ENCODE peak calls at places on chromosomes 13 and 19, in nine cellular contexts. One of them, this sample, is unnamed.

GRCh38 chr13:112770504-112770903 is 80.7 kb downstream of the ATP11A start:
- DNase-seq in transverse colon: no peak
- DNase-seq in body of pancreas: no peak
- DNase-seq in HepG2: no peak
- DNase-seq in ovary: no peak
- DNase-seq in H1: no peak
- DNase-seq in stomach: no peak
- DNase-seq in adrenal gland: no peak
- DNase-seq in heart left ventricle: no peak
- DNase-seq in this sample: no peak

GRCh38 chr19:1336079-1336684 is 47.5 kb upstream of the NDUFS7 start:
- DNase-seq in body of pancreas: no peak
- DNase-seq in H1: no peak
- DNase-seq in ovary: no peak
- DNase-seq in stomach: no peak
- DNase-seq in transverse colon: no peak
- DNase-seq in HepG2: no peak
- DNase-seq in adrenal gland: no peak
- DNase-seq in heart left ventricle: no peak
- DNase-seq in this sample: no peak

GRCh38 chr19:46859637-46860124 is 1.1 kb upstream of the ARHGAP35 start:
- DNase-seq in H1: no peak
- DNase-seq in HepG2: peak
- DNase-seq in stomach: peak
- DNase-seq in ovary: peak
- DNase-seq in heart left ventricle: peak
- DNase-seq in adrenal gland: peak
- DNase-seq in transverse colon: peak
- DNase-seq in body of pancreas: peak
- DNase-seq in this sample: no peak

GRCh38 chr13:66138172-66138811 is 1091.8 kb downstream of the PCDH9 start:
- DNase-seq in adrenal gland: no peak
- DNase-seq in heart left ventricle: no peak
- DNase-seq in H1: no peak
- DNase-seq in HepG2: no peak
- DNase-seq in body of pancreas: no peak
- DNase-seq in ovary: no peak
- DNase-seq in transverse colon: no peak
- DNase-seq in stomach: no peak
- DNase-seq in this sample: no peak

GRCh38 chr13:73945371-73945770 is 188.8 kb downstream of the KLF12 start:
- DNase-seq in ovary: no peak
- DNase-seq in HepG2: no peak
- DNase-seq in H1: no peak
- DNase-seq in heart left ventricle: no peak
- DNase-seq in stomach: no peak
- DNase-seq in transverse colon: no peak
- DNase-seq in body of pancreas: no peak
- DNase-seq in adrenal gland: no peak
- DNase-seq in this sample: no peak

GRCh38 chr13:67228909-67229308 is 1.2 kb downstream of the PCDH9 start:
- DNase-seq in HepG2: no peak
- DNase-seq in ovary: no peak
- DNase-seq in stomach: no peak
- DNase-seq in body of pancreas: no peak
- DNase-seq in adrenal gland: no peak
- DNase-seq in heart left ventricle: no peak
- DNase-seq in H1: no peak
- DNase-seq in transverse colon: no peak
- DNase-seq in this sample: no peak

GRCh38 chr13:100573121-100573520 is 15.5 kb downstream of the GGACT start:
- DNase-seq in H1: peak
- DNase-seq in ovary: peak
- DNase-seq in body of pancreas: peak
- DNase-seq in transverse colon: peak
- DNase-seq in HepG2: peak
- DNase-seq in stomach: peak
- DNase-seq in heart left ventricle: peak
- DNase-seq in adrenal gland: peak
- DNase-seq in this sample: peak

GRCh38 chr19:4831351-4832340 is at the start of gene TICAM1:
- DNase-seq in transverse colon: peak
- DNase-seq in ovary: peak
- DNase-seq in body of pancreas: peak
- DNase-seq in HepG2: no peak
- DNase-seq in stomach: peak
- DNase-seq in heart left ventricle: peak
- DNase-seq in H1: no peak
- DNase-seq in adrenal gland: peak
- DNase-seq in this sample: no peak

GRCh38 chr13:82713681-82714405 is 1168.4 kb downstream of the SLITRK1 start:
- DNase-seq in heart left ventricle: no peak
- DNase-seq in adrenal gland: no peak
- DNase-seq in transverse colon: no peak
- DNase-seq in ovary: no peak
- DNase-seq in H1: no peak
- DNase-seq in stomach: no peak
- DNase-seq in body of pancreas: no peak
- DNase-seq in HepG2: no peak
- DNase-seq in this sample: no peak

GRCh38 chr13:98927954-98928927 is 49.6 kb downstream of the DOCK9 start:
- DNase-seq in ovary: no peak
- DNase-seq in transverse colon: no peak
- DNase-seq in adrenal gland: no peak
- DNase-seq in heart left ventricle: no peak
- DNase-seq in HepG2: peak
- DNase-seq in H1: no peak
- DNase-seq in stomach: no peak
- DNase-seq in body of pancreas: peak
- DNase-seq in this sample: no peak

GRCh38 chr19:35362261-35363000 is 4.2 kb downstream of the FFAR3 start:
- DNase-seq in ovary: no peak
- DNase-seq in heart left ventricle: no peak
- DNase-seq in transverse colon: no peak
- DNase-seq in stomach: peak
- DNase-seq in adrenal gland: no peak
- DNase-seq in HepG2: no peak
- DNase-seq in body of pancreas: no peak
- DNase-seq in H1: no peak
- DNase-seq in this sample: no peak

GRCh38 chr19:12647490-12648071 is 19.0 kb downstream of the MAN2B1 start:
- DNase-seq in transverse colon: peak
- DNase-seq in heart left ventricle: peak
- DNase-seq in ovary: peak
- DNase-seq in H1: peak
- DNase-seq in HepG2: no peak
- DNase-seq in stomach: peak
- DNase-seq in adrenal gland: peak
- DNase-seq in body of pancreas: peak
- DNase-seq in this sample: no peak

GRCh38 chr19:52200044-52200443 is 10.2 kb downstream of the PPP2R1A start:
- DNase-seq in HepG2: no peak
- DNase-seq in H1: no peak
- DNase-seq in body of pancreas: peak
- DNase-seq in adrenal gland: peak
- DNase-seq in stomach: no peak
- DNase-seq in heart left ventricle: peak
- DNase-seq in transverse colon: no peak
- DNase-seq in ovary: no peak
- DNase-seq in this sample: no peak

GRCh38 chr13:49579501-49579900 is 5.9 kb downstream of the RCBTB1 start:
- DNase-seq in body of pancreas: no peak
- DNase-seq in heart left ventricle: no peak
- DNase-seq in ovary: no peak
- DNase-seq in H1: no peak
- DNase-seq in stomach: no peak
- DNase-seq in transverse colon: no peak
- DNase-seq in HepG2: no peak
- DNase-seq in adrenal gland: no peak
- DNase-seq in this sample: no peak

GRCh38 chr13:42272115-42272756 is at the start of gene AKAP11:
- DNase-seq in ovary: no peak
- DNase-seq in heart left ventricle: peak
- DNase-seq in transverse colon: peak
- DNase-seq in HepG2: peak
- DNase-seq in adrenal gland: peak
- DNase-seq in H1: no peak
- DNase-seq in stomach: peak
- DNase-seq in body of pancreas: peak
- DNase-seq in this sample: no peak

GRCh38 chr13:42272776-42273175 is 824 bp downstream of the AKAP11 start:
- DNase-seq in stomach: no peak
- DNase-seq in HepG2: no peak
- DNase-seq in body of pancreas: no peak
- DNase-seq in transverse colon: no peak
- DNase-seq in H1: no peak
- DNase-seq in ovary: no peak
- DNase-seq in heart left ventricle: no peak
- DNase-seq in adrenal gland: no peak
- DNase-seq in this sample: no peak

GRCh38 chr13:42270857-42271215 is 1.1 kb upstream of the AKAP11 start:
- DNase-seq in H1: no peak
- DNase-seq in body of pancreas: no peak
- DNase-seq in adrenal gland: no peak
- DNase-seq in transverse colon: no peak
- DNase-seq in stomach: no peak
- DNase-seq in HepG2: no peak
- DNase-seq in ovary: no peak
- DNase-seq in heart left ventricle: no peak
- DNase-seq in this sample: no peak

GRCh38 chr13:42270160-42270856 is 1.6 kb upstream of the AKAP11 start:
- DNase-seq in H1: no peak
- DNase-seq in body of pancreas: no peak
- DNase-seq in transverse colon: no peak
- DNase-seq in adrenal gland: no peak
- DNase-seq in stomach: no peak
- DNase-seq in heart left ventricle: no peak
- DNase-seq in ovary: no peak
- DNase-seq in HepG2: no peak
- DNase-seq in this sample: no peak

GRCh38 chr13:42271337-42272114 is 426 bp upstream of the AKAP11 start:
- DNase-seq in transverse colon: peak
- DNase-seq in stomach: peak
- DNase-seq in heart left ventricle: peak
- DNase-seq in H1: peak
- DNase-seq in HepG2: peak
- DNase-seq in adrenal gland: peak
- DNase-seq in ovary: peak
- DNase-seq in body of pancreas: peak
- DNase-seq in this sample: peak
- TF ChIP-seq POLR2A in transverse colon: no peak
- TF ChIP-seq POLR2A in stomach: no peak
- TF ChIP-seq POLR2A in heart left ventricle: no peak
- TF ChIP-seq POLR2A in H1: peak
- TF ChIP-seq POLR2A in HepG2: no peak
- TF ChIP-seq POLR2A in adrenal gland: no peak
- TF ChIP-seq POLR2A in ovary: no peak
- TF ChIP-seq POLR2A in body of pancreas: no peak
- TF ChIP-seq POLR2A in this sample: no peak

GRCh38 chr13:30319130-30319529 is 11.8 kb upstream of the KATNAL1 start:
- DNase-seq in HepG2: no peak
- DNase-seq in ovary: no peak
- DNase-seq in heart left ventricle: no peak
- DNase-seq in stomach: no peak
- DNase-seq in body of pancreas: no peak
- DNase-seq in transverse colon: no peak
- DNase-seq in H1: no peak
- DNase-seq in adrenal gland: no peak
- DNase-seq in this sample: no peak

GRCh38 chr13:30318026-30318425 is 10.7 kb upstream of the KATNAL1 start:
- DNase-seq in heart left ventricle: no peak
- DNase-seq in H1: no peak
- DNase-seq in HepG2: no peak
- DNase-seq in stomach: no peak
- DNase-seq in ovary: no peak
- DNase-seq in adrenal gland: no peak
- DNase-seq in body of pancreas: no peak
- DNase-seq in transverse colon: no peak
- DNase-seq in this sample: no peak

GRCh38 chr13:30323524-30323923 is 16.2 kb upstream of the KATNAL1 start:
- DNase-seq in adrenal gland: no peak
- DNase-seq in ovary: no peak
- DNase-seq in body of pancreas: no peak
- DNase-seq in stomach: no peak
- DNase-seq in H1: no peak
- DNase-seq in transverse colon: no peak
- DNase-seq in heart left ventricle: no peak
- DNase-seq in HepG2: no peak
- DNase-seq in this sample: no peak

GRCh38 chr13:30322428-30322827 is 15.1 kb upstream of the KATNAL1 start:
- DNase-seq in stomach: no peak
- DNase-seq in H1: no peak
- DNase-seq in body of pancreas: no peak
- DNase-seq in adrenal gland: no peak
- DNase-seq in heart left ventricle: no peak
- DNase-seq in ovary: no peak
- DNase-seq in HepG2: no peak
- DNase-seq in transverse colon: no peak
- DNase-seq in this sample: no peak

GRCh38 chr13:30319703-30320102 is 12.4 kb upstream of the KATNAL1 start:
- DNase-seq in heart left ventricle: no peak
- DNase-seq in stomach: no peak
- DNase-seq in HepG2: no peak
- DNase-seq in body of pancreas: no peak
- DNase-seq in ovary: no peak
- DNase-seq in transverse colon: no peak
- DNase-seq in H1: no peak
- DNase-seq in adrenal gland: no peak
- DNase-seq in this sample: no peak
- H3K4me3 ChIP-seq in heart left ventricle: no peak
- H3K4me3 ChIP-seq in stomach: no peak
- H3K4me3 ChIP-seq in HepG2: no peak
- H3K4me3 ChIP-seq in body of pancreas: no peak
- H3K4me3 ChIP-seq in ovary: no peak
- H3K4me3 ChIP-seq in transverse colon: no peak
- H3K4me3 ChIP-seq in H1: no peak
- H3K4me3 ChIP-seq in adrenal gland: no peak
- H3K4me3 ChIP-seq in this sample: no peak

DNA sequence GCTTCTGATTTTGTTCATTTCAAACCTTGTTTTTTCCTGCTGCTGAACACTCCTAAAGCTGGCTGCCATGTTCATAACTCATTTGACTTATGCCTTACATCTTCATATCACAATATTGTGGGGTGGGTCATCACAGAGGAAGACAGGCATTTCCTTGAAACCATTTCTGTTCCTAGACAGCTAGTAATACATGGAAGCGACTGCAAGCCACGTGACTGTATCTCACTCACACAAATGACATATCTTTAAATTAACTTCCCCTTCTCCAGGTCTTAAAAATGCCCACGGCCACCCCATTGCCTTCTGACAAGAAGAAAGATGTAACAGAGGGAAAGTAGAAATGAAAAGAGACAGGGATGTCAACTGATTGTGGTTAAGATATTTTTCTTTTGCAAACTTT is 236.8 kb downstream of the LMO7 start:
- DNase-seq in ovary: no peak
- DNase-seq in adrenal gland: no peak
- DNase-seq in transverse colon: no peak
- DNase-seq in H1: no peak
- DNase-seq in HepG2: no peak
- DNase-seq in stomach: no peak
- DNase-seq in heart left ventricle: no peak
- DNase-seq in body of pancreas: no peak
- DNase-seq in this sample: no peak
- TF ChIP-seq POLR2A in ovary: no peak
- TF ChIP-seq POLR2A in adrenal gland: no peak
- TF ChIP-seq POLR2A in transverse colon: no peak
- TF ChIP-seq POLR2A in H1: no peak
- TF ChIP-seq POLR2A in HepG2: no peak
- TF ChIP-seq POLR2A in stomach: no peak
- TF ChIP-seq POLR2A in heart left ventricle: no peak
- TF ChIP-seq POLR2A in body of pancreas: no peak
- TF ChIP-seq POLR2A in this sample: no peak

GRCh38 chr19:43751466-43752220 is 3.1 kb downstream of the SMG9 start:
- DNase-seq in ovary: no peak
- DNase-seq in HepG2: no peak
- DNase-seq in heart left ventricle: no peak
- DNase-seq in stomach: no peak
- DNase-seq in adrenal gland: no peak
- DNase-seq in body of pancreas: no peak
- DNase-seq in transverse colon: no peak
- DNase-seq in H1: no peak
- DNase-seq in this sample: no peak
- H3K4me3 ChIP-seq in ovary: no peak
- H3K4me3 ChIP-seq in HepG2: no peak
- H3K4me3 ChIP-seq in heart left ventricle: no peak
- H3K4me3 ChIP-seq in stomach: no peak
- H3K4me3 ChIP-seq in adrenal gland: no peak
- H3K4me3 ChIP-seq in body of pancreas: no peak
- H3K4me3 ChIP-seq in transverse colon: no peak
- H3K4me3 ChIP-seq in H1: no peak
- H3K4me3 ChIP-seq in this sample: no peak